ENCODE peak calls at places on chromosomes 4 and X, in seven cellular contexts. G is psoas muscle; N is ovary; E is A673; S is naive thymus-derived CD4-positive, alpha-beta T cell; Q is sigmoid colon; W is K562. U is an unnamed sample. For H3K4me1, the result is how much of the 10 kb centered on the place peaks cover.

GRCh38 chrX:70826715-70827114 is 81.8 kb downstream of the TEX11 start:
- DNase-seq in G (no peak), N (no peak), E (peak), S (no peak), Q (no peak), W (no peak), U (no peak)

GRCh38 chr4:52111995-52112394 is 60.9 kb downstream of the SPATA18 start:
- DNase-seq in G (no peak), N (no peak), E (no peak), S (no peak), Q (no peak), W (no peak), U (no peak)

GRCh38 chrX:48864210-48864609 is 28.8 kb upstream of the PCSK1N start:
- DNase-seq in G (no peak), N (no peak), E (no peak), S (no peak), Q (no peak), W (no peak), U (no peak)

GRCh38 chrX:310621-311155 is 7.9 kb downstream of the GTPBP6 start:
- DNase-seq in G (no peak), N (no peak), E (no peak), S (no peak), Q (peak), W (no peak), U (no peak)

GRCh38 chrX:44344687-44345086 is 1.2 kb upstream of the EFHC2 start:
- DNase-seq in G (no peak), N (no peak), E (no peak), S (peak), Q (no peak), W (peak), U (no peak)

GRCh38 chr4:108171541-108172230 is 3.0 kb upstream of the LEF1 start:
- DNase-seq in G (no peak), N (peak), E (no peak), S (peak), Q (no peak), W (no peak), U (no peak)

GRCh38 chrX:38107028-38107427 is 100.7 kb downstream of the SYTL5 start:
- DNase-seq in G (no peak), N (no peak), E (no peak), S (no peak), Q (no peak), W (no peak), U (no peak)

GRCh38 chr4:144575181-144575580 is 70.8 kb upstream of the HHIP start:
- DNase-seq in G (no peak), N (no peak), E (peak), S (no peak), Q (no peak), W (no peak), U (no peak)

GRCh38 chrX:56130013-56130412 is 102.1 kb upstream of the KLF8 start:
- DNase-seq in G (no peak), N (no peak), E (no peak), S (no peak), Q (no peak), W (no peak), U (no peak)

GRCh38 chrX:265502-265901 is 15.7 kb upstream of the PLCXD1 start:
- DNase-seq in G (no peak), N (no peak), E (no peak), S (no peak), Q (peak), W (no peak), U (no peak)

GRCh38 chr4:2257361-2258001 is 4.4 kb downstream of the MXD4 start:
- DNase-seq in G (peak), N (peak), E (no peak), S (peak), Q (peak), W (no peak), U (no peak)

GRCh38 chr4:2254665-2255500 is 7.0 kb downstream of the MXD4 start:
- DNase-seq in G (no peak), N (no peak), E (no peak), S (no peak), Q (peak), W (no peak), U (no peak)

GRCh38 chr4:2256781-2257191 is 5.1 kb downstream of the MXD4 start:
- DNase-seq in G (peak), N (peak), E (no peak), S (no peak), Q (peak), W (peak), U (no peak)

GRCh38 chr4:2255501-2256155 is 6.3 kb downstream of the MXD4 start:
- DNase-seq in G (peak), N (peak), E (peak), S (no peak), Q (peak), W (no peak), U (no peak)

DNA sequence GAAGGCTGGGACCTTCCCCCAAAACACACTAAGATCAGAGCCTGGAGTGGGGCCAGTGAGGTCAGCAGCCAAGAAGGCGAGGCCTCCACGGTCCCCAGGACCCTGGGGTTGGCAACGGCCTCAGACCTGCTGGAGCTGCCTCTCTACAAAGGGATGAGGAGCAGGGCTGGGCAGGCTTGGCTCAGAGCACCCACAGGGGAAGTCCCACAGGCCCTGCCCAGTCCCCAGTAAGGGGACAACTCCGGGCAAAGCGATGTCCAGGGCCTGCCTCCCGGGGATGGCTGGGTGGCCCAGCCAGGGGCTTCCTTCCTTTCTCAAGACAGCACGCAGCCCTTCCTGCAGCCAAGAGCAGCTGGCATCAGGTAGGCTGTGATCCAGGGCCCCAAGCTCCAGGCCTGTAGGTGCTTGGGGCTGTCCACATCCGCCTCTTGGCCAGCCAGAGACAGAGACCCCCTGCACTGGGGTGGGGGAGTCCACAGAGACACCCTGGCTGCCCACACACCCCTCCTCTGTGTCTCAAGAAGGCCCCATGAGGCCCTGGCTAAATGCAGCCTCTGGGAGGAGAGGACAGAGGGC is 5.7 kb downstream of the MXD4 start:
- DNase-seq in G (peak), N (peak), E (no peak), S (no peak), Q (peak), W (no peak), U (no peak)
- H3K4me1 ChIP-seq in G (half or more), N (under half), E (under half), S (under half), Q (under half), W (under half), U (under half)

GRCh38 chrX:19303216-19303880 is 40.4 kb upstream of the PDHA1 start:
- DNase-seq in G (peak), N (no peak), E (peak), S (no peak), Q (peak), W (no peak), U (peak)
- H3K4me1 ChIP-seq in G (under half), N (under half), E (under half), S (under half), Q (under half), W (under half), U (under half)

GRCh38 chrX:9482408-9482807 is 17.6 kb downstream of the TBL1X start:
- DNase-seq in G (no peak), N (no peak), E (no peak), S (no peak), Q (no peak), W (no peak), U (no peak)
- H3K4me1 ChIP-seq in G (under half), N (under half), E (under half), S (under half), Q (under half), W (under half), U (under half)

GRCh38 chr4:7649741-7650531 is 215.2 kb upstream of the PSAPL1 start:
- DNase-seq in G (peak), N (no peak), E (no peak), S (peak), Q (peak), W (no peak), U (no peak)

GRCh38 chr4:7647932-7648812 is 213.4 kb upstream of the PSAPL1 start:
- DNase-seq in G (no peak), N (no peak), E (no peak), S (no peak), Q (peak), W (peak), U (peak)

GRCh38 chr4:7650606-7651400 is 216.1 kb upstream of the PSAPL1 start:
- DNase-seq in G (no peak), N (no peak), E (no peak), S (no peak), Q (peak), W (peak), U (no peak)

GRCh38 chr4:7648813-7649395 is 214.2 kb upstream of the PSAPL1 start:
- DNase-seq in G (no peak), N (no peak), E (no peak), S (no peak), Q (peak), W (no peak), U (no peak)

GRCh38 chr4:7649411-7649740 is 214.6 kb upstream of the PSAPL1 start:
- DNase-seq in G (no peak), N (no peak), E (no peak), S (no peak), Q (no peak), W (no peak), U (no peak)
- H3K4me1 ChIP-seq in G (under half), N (under half), E (under half), S (half or more), Q (under half), W (under half), U (under half)

GRCh38 chr4:62003695-62004094 is 803.6 kb downstream of the ADGRL3 start:
- DNase-seq in G (no peak), N (no peak), E (no peak), S (no peak), Q (no peak), W (no peak), U (no peak)
- H3K4me1 ChIP-seq in G (under half), N (under half), E (under half), S (under half), Q (under half), W (under half), U (under half)

GRCh38 chrX:12973561-12974216 is 1.2 kb upstream of the TMSB4X start:
- DNase-seq in G (no peak), N (peak), E (no peak), S (peak), Q (no peak), W (no peak), U (no peak)

GRCh38 chrX:12974797-12975669 is at the start of gene TMSB4X:
- DNase-seq in G (peak), N (peak), E (peak), S (peak), Q (peak), W (peak), U (peak)

GRCh38 chrX:12974217-12974796 is 603 bp upstream of the TMSB4X start:
- DNase-seq in G (peak), N (peak), E (peak), S (peak), Q (peak), W (peak), U (peak)

GRCh38 chrX:12975999-12976558 is 1.2 kb downstream of the TMSB4X start:
- DNase-seq in G (peak), N (peak), E (peak), S (peak), Q (no peak), W (peak), U (peak)

DNA sequence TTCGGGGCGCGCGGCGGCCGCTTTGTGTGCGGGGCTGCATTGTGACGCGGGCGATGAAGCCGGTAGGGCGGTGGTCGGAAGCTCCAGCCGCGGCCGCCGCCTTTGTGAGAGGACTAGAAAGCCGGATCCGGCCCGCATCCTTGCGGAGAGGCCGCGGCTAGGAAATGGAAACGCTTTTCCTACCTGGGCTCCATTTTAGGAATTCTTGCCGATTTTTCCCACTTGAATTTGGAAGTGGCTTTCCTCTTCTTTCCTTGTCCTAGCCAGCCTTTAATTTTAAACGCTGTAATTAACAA is 708 bp downstream of the TMSB4X start:
- DNase-seq in G (peak), N (no peak), E (no peak), S (no peak), Q (no peak), W (no peak), U (no peak)
- H3K4me1 ChIP-seq in G (under half), N (under half), E (under half), S (under half), Q (under half), W (under half), U (under half)

DNA sequence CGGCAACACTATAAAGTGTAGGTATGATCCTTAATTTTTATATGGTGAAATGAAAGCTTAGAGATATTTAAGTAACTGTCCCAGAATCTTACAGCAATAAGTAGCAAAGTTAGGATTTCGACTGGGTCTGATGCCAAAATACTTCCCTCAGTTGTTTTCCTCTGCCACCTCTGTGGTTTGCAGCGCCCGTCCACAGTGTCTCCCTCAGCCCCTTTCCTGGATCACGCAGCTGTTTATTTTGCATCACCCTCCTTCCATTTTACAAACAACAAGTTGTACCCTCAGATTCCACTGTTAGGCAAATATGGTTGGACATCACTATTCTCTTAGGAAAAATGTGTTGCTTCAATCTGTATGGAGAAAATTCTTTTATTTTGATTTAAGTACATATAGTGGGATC is 56.1 kb downstream of the RAPGEF2 start:
- DNase-seq in G (no peak), N (no peak), E (no peak), S (no peak), Q (no peak), W (no peak), U (no peak)
- H3K4me1 ChIP-seq in G (half or more), N (under half), E (under half), S (under half), Q (under half), W (under half), U (under half)